ENCODE peak calls at places on chromosome 1, in five cellular contexts. One of them, this sample, is unnamed.
A peak's percentile ranks its signal among the peaks of the same experiment; 100 is the strongest.

GRCh38 chr1:169132512-169133227 is 26.2 kb downstream of the ATP1B1 start:
- DNase-seq in Peyer's patch: no peak
- DNase-seq in fibroblast of lung: no peak
- DNase-seq in thyroid gland: no peak
- DNase-seq in CD4-positive, alpha-beta memory T cell: no peak
- DNase-seq in this sample: no peak

GRCh38 chr1:91948501-91949355 is 473 bp upstream of the BRDT start:
- DNase-seq in thyroid gland: no peak
- DNase-seq in fibroblast of lung: no peak
- DNase-seq in CD4-positive, alpha-beta memory T cell: peak; percentile 89
- DNase-seq in Peyer's patch: no peak
- DNase-seq in this sample: peak; percentile 29

GRCh38 chr1:63524166-63524565 is 841 bp downstream of the EFCAB7 start:
- DNase-seq in Peyer's patch: no peak
- DNase-seq in CD4-positive, alpha-beta memory T cell: no peak
- DNase-seq in fibroblast of lung: peak; percentile 1
- DNase-seq in thyroid gland: no peak
- DNase-seq in this sample: no peak

GRCh38 chr1:180387413-180387812 is 115.0 kb downstream of the ACBD6 start:
- DNase-seq in thyroid gland: no peak
- DNase-seq in fibroblast of lung: no peak
- DNase-seq in Peyer's patch: no peak
- DNase-seq in CD4-positive, alpha-beta memory T cell: no peak
- DNase-seq in this sample: no peak

GRCh38 chr1:164261691-164262240 is 297.2 kb upstream of the PBX1 start:
- DNase-seq in thyroid gland: no peak
- DNase-seq in Peyer's patch: no peak
- DNase-seq in CD4-positive, alpha-beta memory T cell: no peak
- DNase-seq in fibroblast of lung: no peak
- DNase-seq in this sample: no peak

GRCh38 chr1:199691540-199691939 is 336.0 kb upstream of the NR5A2 start:
- DNase-seq in thyroid gland: no peak
- DNase-seq in fibroblast of lung: peak; percentile 83
- DNase-seq in Peyer's patch: no peak
- DNase-seq in CD4-positive, alpha-beta memory T cell: no peak
- DNase-seq in this sample: no peak

GRCh38 chr1:157363660-157364140 is 188.6 kb downstream of the FCRL5 start:
- DNase-seq in fibroblast of lung: peak; percentile 20
- DNase-seq in CD4-positive, alpha-beta memory T cell: no peak
- DNase-seq in thyroid gland: peak; percentile 5
- DNase-seq in Peyer's patch: no peak
- DNase-seq in this sample: no peak

GRCh38 chr1:82950606-82951200 is 1048.2 kb downstream of the TTLL7 start:
- DNase-seq in CD4-positive, alpha-beta memory T cell: no peak
- DNase-seq in Peyer's patch: no peak
- DNase-seq in thyroid gland: no peak
- DNase-seq in fibroblast of lung: no peak
- DNase-seq in this sample: no peak

GRCh38 chr1:89546934-89547562 is 22.4 kb downstream of the LRRC8B start:
- DNase-seq in CD4-positive, alpha-beta memory T cell: no peak
- DNase-seq in thyroid gland: no peak
- DNase-seq in Peyer's patch: no peak
- DNase-seq in fibroblast of lung: no peak
- DNase-seq in this sample: no peak

GRCh38 chr1:36157973-36158826 is 2.2 kb downstream of the MAP7D1 start:
- DNase-seq in fibroblast of lung: no peak
- DNase-seq in thyroid gland: no peak
- DNase-seq in Peyer's patch: no peak
- DNase-seq in CD4-positive, alpha-beta memory T cell: no peak
- DNase-seq in this sample: no peak

GRCh38 chr1:223201967-223202366 is 58.9 kb upstream of the TLR5 start:
- DNase-seq in CD4-positive, alpha-beta memory T cell: no peak
- DNase-seq in thyroid gland: no peak
- DNase-seq in Peyer's patch: no peak
- DNase-seq in fibroblast of lung: no peak
- DNase-seq in this sample: no peak

GRCh38 chr1:240117202-240117769 is 25.6 kb downstream of the FMN2 start:
- DNase-seq in Peyer's patch: no peak
- DNase-seq in CD4-positive, alpha-beta memory T cell: no peak
- DNase-seq in fibroblast of lung: no peak
- DNase-seq in thyroid gland: no peak
- DNase-seq in this sample: no peak

GRCh38 chr1:247367786-247368342 is 36.2 kb upstream of the ZNF496 start:
- DNase-seq in thyroid gland: no peak
- DNase-seq in fibroblast of lung: no peak
- DNase-seq in Peyer's patch: no peak
- DNase-seq in CD4-positive, alpha-beta memory T cell: no peak
- DNase-seq in this sample: no peak

GRCh38 chr1:19484793-19485361 is 462 bp downstream of the CAPZB start:
- DNase-seq in CD4-positive, alpha-beta memory T cell: peak; percentile 30
- DNase-seq in fibroblast of lung: no peak
- DNase-seq in thyroid gland: no peak
- DNase-seq in Peyer's patch: no peak
- DNase-seq in this sample: no peak

GRCh38 chr1:44305962-44306422 is 49.1 kb downstream of the ERI3 start:
- DNase-seq in fibroblast of lung: no peak
- DNase-seq in CD4-positive, alpha-beta memory T cell: peak; percentile 11
- DNase-seq in Peyer's patch: no peak
- DNase-seq in thyroid gland: no peak
- DNase-seq in this sample: no peak

GRCh38 chr1:117695796-117696505 is 90.1 kb downstream of the TENT5C start:
- DNase-seq in CD4-positive, alpha-beta memory T cell: no peak
- DNase-seq in thyroid gland: peak; percentile 45
- DNase-seq in fibroblast of lung: peak; percentile 74
- DNase-seq in Peyer's patch: no peak
- DNase-seq in this sample: no peak

GRCh38 chr1:153928776-153929432 is 6.1 kb upstream of the GATAD2B start:
- DNase-seq in fibroblast of lung: peak; percentile 40
- DNase-seq in Peyer's patch: no peak
- DNase-seq in CD4-positive, alpha-beta memory T cell: no peak
- DNase-seq in thyroid gland: no peak
- DNase-seq in this sample: no peak

DNA sequence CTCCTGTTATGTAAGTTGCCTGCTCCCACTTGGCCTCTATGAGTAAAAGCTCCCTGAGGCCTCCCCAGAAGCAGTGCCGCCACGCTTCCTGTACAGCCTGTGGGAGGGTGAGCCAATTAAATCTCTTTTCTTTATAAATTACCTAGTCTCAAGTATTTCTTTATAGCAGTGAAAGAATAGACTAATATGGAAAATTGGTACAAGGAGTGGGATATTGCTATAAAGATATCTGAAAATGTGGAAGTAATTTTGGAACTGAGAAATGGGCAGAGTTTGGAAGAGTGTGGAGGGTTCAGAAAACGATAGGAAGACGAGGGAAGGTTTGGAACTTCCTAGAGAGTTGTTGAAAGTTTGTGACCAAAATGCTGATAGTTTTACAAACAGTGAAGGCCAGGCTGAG is 572.3 kb downstream of the MATN1 start:
- DNase-seq in fibroblast of lung: no peak
- DNase-seq in Peyer's patch: no peak
- DNase-seq in CD4-positive, alpha-beta memory T cell: no peak
- DNase-seq in thyroid gland: no peak
- DNase-seq in this sample: no peak
- H3K9me3 ChIP-seq in fibroblast of lung: no peaks in the 10 kb centered on the region
- H3K9me3 ChIP-seq in Peyer's patch: no peaks in the 10 kb centered on the region
- H3K9me3 ChIP-seq in CD4-positive, alpha-beta memory T cell: no peaks in the 10 kb centered on the region
- H3K9me3 ChIP-seq in thyroid gland: no peaks in the 10 kb centered on the region
- H3K9me3 ChIP-seq in this sample: no peaks in the 10 kb centered on the region

GRCh38 chr1:190484045-190484444 is 6.4 kb upstream of the BRINP3 start:
- DNase-seq in fibroblast of lung: no peak
- DNase-seq in CD4-positive, alpha-beta memory T cell: no peak
- DNase-seq in Peyer's patch: no peak
- DNase-seq in thyroid gland: no peak
- DNase-seq in this sample: no peak
- H3K4me1 ChIP-seq in fibroblast of lung: no peaks in the 10 kb centered on the region
- H3K4me1 ChIP-seq in CD4-positive, alpha-beta memory T cell: no peaks in the 10 kb centered on the region
- H3K4me1 ChIP-seq in Peyer's patch: no peaks in the 10 kb centered on the region
- H3K4me1 ChIP-seq in thyroid gland: no peaks in the 10 kb centered on the region
- H3K4me1 ChIP-seq in this sample: no peaks in the 10 kb centered on the region

DNA sequence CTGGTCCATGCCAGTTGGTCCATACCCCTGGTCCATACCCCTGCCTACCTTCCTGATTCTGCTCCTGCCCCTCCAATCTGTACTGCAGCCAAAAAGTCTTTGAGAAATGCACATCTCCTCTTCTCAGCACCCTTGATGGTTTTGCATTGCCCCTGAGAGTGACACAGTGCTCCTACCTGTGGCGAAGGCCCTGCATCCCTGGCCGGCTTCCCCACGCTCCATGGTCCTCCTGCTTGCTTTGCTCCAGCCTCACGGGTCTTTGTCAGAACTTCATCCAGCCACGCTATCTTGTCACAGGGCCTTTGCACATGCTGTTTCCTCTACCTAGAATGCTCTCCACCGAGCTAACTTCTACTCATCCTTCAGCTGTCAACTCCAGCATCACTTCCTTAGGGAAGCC is 32.2 kb upstream of the TTC4 start:
- DNase-seq in CD4-positive, alpha-beta memory T cell: no peak
- DNase-seq in thyroid gland: no peak
- DNase-seq in Peyer's patch: no peak
- DNase-seq in fibroblast of lung: no peak
- DNase-seq in this sample: no peak
- H3K27ac ChIP-seq in CD4-positive, alpha-beta memory T cell: no peak overlapping the region
- H3K27ac ChIP-seq in thyroid gland: no peak overlapping the region
- H3K27ac ChIP-seq in Peyer's patch: no peak overlapping the region
- H3K27ac ChIP-seq in fibroblast of lung: no peak overlapping the region
- H3K27ac ChIP-seq in this sample: no peak overlapping the region

GRCh38 chr1:227685807-227686206 is 49.3 kb downstream of the JMJD4 start:
- DNase-seq in Peyer's patch: no peak
- DNase-seq in fibroblast of lung: no peak
- DNase-seq in CD4-positive, alpha-beta memory T cell: no peak
- DNase-seq in thyroid gland: no peak
- DNase-seq in this sample: no peak
- H3K9me3 ChIP-seq in Peyer's patch: no peaks in the 10 kb centered on the region
- H3K9me3 ChIP-seq in fibroblast of lung: no peaks in the 10 kb centered on the region
- H3K9me3 ChIP-seq in CD4-positive, alpha-beta memory T cell: peaks cover 7% of the 10 kb centered on the region
- H3K9me3 ChIP-seq in thyroid gland: no peaks in the 10 kb centered on the region
- H3K9me3 ChIP-seq in this sample: peaks cover 21% of the 10 kb centered on the region

GRCh38 chr1:151838491-151839412 is 868 bp downstream of the C2CD4D start:
- DNase-seq in CD4-positive, alpha-beta memory T cell: peak; percentile 46
- DNase-seq in thyroid gland: peak; percentile 10
- DNase-seq in fibroblast of lung: no peak
- DNase-seq in Peyer's patch: no peak
- DNase-seq in this sample: no peak
- H3K4me1 ChIP-seq in CD4-positive, alpha-beta memory T cell: peaks cover 64% of the 10 kb centered on the region
- H3K4me1 ChIP-seq in thyroid gland: peaks cover 47% of the 10 kb centered on the region
- H3K4me1 ChIP-seq in fibroblast of lung: no peaks in the 10 kb centered on the region
- H3K4me1 ChIP-seq in Peyer's patch: peaks cover 53% of the 10 kb centered on the region
- H3K4me1 ChIP-seq in this sample: peaks cover 45% of the 10 kb centered on the region

GRCh38 chr1:25994402-25994801 is 3.5 kb downstream of the PAFAH2 start:
- DNase-seq in CD4-positive, alpha-beta memory T cell: no peak
- DNase-seq in thyroid gland: no peak
- DNase-seq in Peyer's patch: no peak
- DNase-seq in fibroblast of lung: no peak
- DNase-seq in this sample: no peak
- H3K27ac ChIP-seq in CD4-positive, alpha-beta memory T cell: no peak overlapping the region
- H3K27ac ChIP-seq in thyroid gland: no peak overlapping the region
- H3K27ac ChIP-seq in Peyer's patch: no peak overlapping the region
- H3K27ac ChIP-seq in fibroblast of lung: no peak overlapping the region
- H3K27ac ChIP-seq in this sample: no peak overlapping the region

DNA sequence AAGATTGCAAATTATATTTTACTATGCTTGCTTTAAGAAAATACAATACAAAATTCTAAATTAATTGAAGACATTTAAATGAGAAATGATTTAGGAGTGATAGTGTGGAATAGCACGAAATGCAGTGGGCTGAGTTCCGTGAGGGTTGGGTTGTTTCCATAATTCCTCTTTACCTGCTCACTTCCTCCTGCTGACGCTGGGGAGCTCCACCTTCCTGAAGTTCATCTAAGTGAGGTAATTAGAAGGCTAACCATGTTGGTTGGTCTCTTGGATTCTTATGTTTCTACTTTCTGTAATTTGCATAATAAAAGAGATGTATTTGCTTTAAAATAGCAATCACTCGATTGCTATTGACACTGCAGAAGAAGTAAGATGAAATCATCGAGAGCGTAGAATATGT is 4.7 kb downstream of the OR14I1 start:
- DNase-seq in CD4-positive, alpha-beta memory T cell: no peak
- DNase-seq in Peyer's patch: no peak
- DNase-seq in thyroid gland: no peak
- DNase-seq in fibroblast of lung: no peak
- DNase-seq in this sample: no peak
- H3K9me3 ChIP-seq in CD4-positive, alpha-beta memory T cell: no peaks in the 10 kb centered on the region
- H3K9me3 ChIP-seq in Peyer's patch: no peaks in the 10 kb centered on the region
- H3K9me3 ChIP-seq in thyroid gland: no peaks in the 10 kb centered on the region
- H3K9me3 ChIP-seq in fibroblast of lung: no peaks in the 10 kb centered on the region
- H3K9me3 ChIP-seq in this sample: no peaks in the 10 kb centered on the region

GRCh38 chr1:207841318-207841717 is 69.6 kb downstream of the CD34 start:
- DNase-seq in fibroblast of lung: no peak
- DNase-seq in thyroid gland: no peak
- DNase-seq in Peyer's patch: no peak
- DNase-seq in CD4-positive, alpha-beta memory T cell: no peak
- DNase-seq in this sample: no peak
- H3K4me1 ChIP-seq in fibroblast of lung: no peaks in the 10 kb centered on the region
- H3K4me1 ChIP-seq in thyroid gland: peaks cover 49% of the 10 kb centered on the region
- H3K4me1 ChIP-seq in Peyer's patch: peaks cover 21% of the 10 kb centered on the region
- H3K4me1 ChIP-seq in CD4-positive, alpha-beta memory T cell: peaks cover 77% of the 10 kb centered on the region
- H3K4me1 ChIP-seq in this sample: peaks cover 46% of the 10 kb centered on the region

GRCh38 chr1:43271186-43272118 is 1.7 kb downstream of the TMEM125 start:
- DNase-seq in fibroblast of lung: no peak
- DNase-seq in Peyer's patch: no peak
- DNase-seq in thyroid gland: no peak
- DNase-seq in CD4-positive, alpha-beta memory T cell: no peak
- DNase-seq in this sample: no peak

GRCh38 chr1:43270421-43271095 is 775 bp downstream of the TMEM125 start:
- DNase-seq in fibroblast of lung: no peak
- DNase-seq in Peyer's patch: peak; percentile 91
- DNase-seq in thyroid gland: peak; percentile 97
- DNase-seq in CD4-positive, alpha-beta memory T cell: no peak
- DNase-seq in this sample: no peak

GRCh38 chr1:43267818-43268425 is 1.9 kb upstream of the TMEM125 start:
- DNase-seq in thyroid gland: no peak
- DNase-seq in fibroblast of lung: no peak
- DNase-seq in CD4-positive, alpha-beta memory T cell: no peak
- DNase-seq in Peyer's patch: peak; percentile 44
- DNase-seq in this sample: no peak

GRCh38 chr1:43272161-43272560 is 2.4 kb downstream of the TMEM125 start:
- DNase-seq in fibroblast of lung: no peak
- DNase-seq in Peyer's patch: no peak
- DNase-seq in thyroid gland: no peak
- DNase-seq in CD4-positive, alpha-beta memory T cell: no peak
- DNase-seq in this sample: no peak

DNA sequence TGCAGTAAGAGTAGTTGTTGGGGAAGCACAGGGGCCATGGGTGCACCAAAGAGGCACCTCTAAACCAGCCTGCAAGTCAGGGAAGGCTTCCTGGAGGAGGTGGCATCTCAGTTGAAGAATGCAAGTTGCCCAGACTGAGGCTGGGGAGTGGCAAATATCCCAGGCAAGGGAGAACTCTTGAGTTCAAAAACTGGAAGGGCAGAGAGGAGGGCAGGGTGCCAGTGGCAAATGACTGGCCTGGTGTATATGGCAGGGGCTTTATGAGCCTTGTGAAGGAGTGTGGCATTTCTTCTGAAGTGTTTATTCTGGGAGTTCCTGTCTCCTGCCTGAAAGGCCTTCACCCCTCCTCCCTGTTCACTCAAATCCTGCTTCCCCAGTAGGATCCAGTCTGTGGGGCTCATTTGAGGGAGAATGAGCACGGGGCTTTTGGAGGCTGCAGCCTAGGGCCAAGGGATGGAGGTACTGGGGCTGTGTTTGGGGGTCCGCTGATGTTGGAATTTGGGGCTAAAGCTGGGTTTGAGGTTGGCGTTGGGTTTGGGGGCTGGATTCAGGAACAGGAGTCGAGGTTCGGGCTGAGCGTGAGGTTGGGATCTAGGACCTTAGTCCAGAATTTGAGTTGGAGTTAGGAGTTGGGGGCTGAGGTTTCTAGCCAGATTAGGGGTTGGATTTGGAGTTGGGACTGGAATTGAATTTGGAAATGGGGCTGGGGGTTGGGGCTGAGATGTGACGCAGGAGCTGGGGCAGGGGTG is at the start of gene TMEM125:
- DNase-seq in thyroid gland: peak; percentile 89
- DNase-seq in Peyer's patch: peak; percentile 59
- DNase-seq in CD4-positive, alpha-beta memory T cell: no peak
- DNase-seq in fibroblast of lung: no peak
- DNase-seq in this sample: no peak
- H3K27ac ChIP-seq in thyroid gland: peak within 1 kb of the TSS; percentile 88
- H3K27ac ChIP-seq in Peyer's patch: peak within 1 kb of the TSS; percentile 69
- H3K27ac ChIP-seq in CD4-positive, alpha-beta memory T cell: no peak within 1 kb of the TSS
- H3K27ac ChIP-seq in fibroblast of lung: no peak within 1 kb of the TSS
- H3K27ac ChIP-seq in this sample: no peak within 1 kb of the TSS

This sample was measured in CD8-positive, alpha-beta T cell.